ENCODE peak calls at places on chromosomes 2 and 18, in five cellular contexts. One of them, this sample, is unnamed.

GRCh38 chr18:22667616-22668422 is 250.1 kb upstream of the CTAGE1 start:
- DNase-seq in Kasumi-1: no peak
- DNase-seq in NT2/D1: no peak
- DNase-seq in tibial nerve: no peak
- DNase-seq in testis: no peak
- DNase-seq in this sample: peak; percentile 7

GRCh38 chr2:147006724-147007123 is 838.1 kb upstream of the ACVR2A start:
- DNase-seq in tibial nerve: no peak
- DNase-seq in Kasumi-1: no peak
- DNase-seq in testis: no peak
- DNase-seq in NT2/D1: no peak
- DNase-seq in this sample: no peak

GRCh38 chr2:88764850-88765153 is 73.3 kb downstream of the RPIA start:
- DNase-seq in testis: no peak
- DNase-seq in Kasumi-1: no peak
- DNase-seq in NT2/D1: no peak
- DNase-seq in tibial nerve: no peak
- DNase-seq in this sample: no peak

GRCh38 chr18:53567935-53568574 is 656.4 kb downstream of the MBD2 start:
- DNase-seq in testis: peak; percentile 43
- DNase-seq in NT2/D1: peak; percentile 32
- DNase-seq in tibial nerve: no peak
- DNase-seq in Kasumi-1: peak; percentile 60
- DNase-seq in this sample: peak; percentile 51

GRCh38 chr2:52821631-52822030 is 946.0 kb upstream of the CHAC2 start:
- DNase-seq in tibial nerve: no peak
- DNase-seq in NT2/D1: no peak
- DNase-seq in Kasumi-1: peak; percentile 24
- DNase-seq in testis: no peak
- DNase-seq in this sample: no peak

GRCh38 chr2:229996320-229996719 is 72.4 kb downstream of the SLC16A14 start:
- DNase-seq in tibial nerve: no peak
- DNase-seq in testis: no peak
- DNase-seq in NT2/D1: no peak
- DNase-seq in Kasumi-1: no peak
- DNase-seq in this sample: no peak

GRCh38 chr2:204696124-204696523 is 150.8 kb downstream of the PARD3B start:
- DNase-seq in NT2/D1: no peak
- DNase-seq in testis: no peak
- DNase-seq in Kasumi-1: no peak
- DNase-seq in tibial nerve: no peak
- DNase-seq in this sample: no peak

GRCh38 chr2:171248205-171248662 is 87.5 kb upstream of the TLK1 start:
- DNase-seq in testis: no peak
- DNase-seq in Kasumi-1: peak; percentile 92
- DNase-seq in tibial nerve: no peak
- DNase-seq in NT2/D1: no peak
- DNase-seq in this sample: peak; percentile 88

GRCh38 chr2:49834433-49834832 is 680.1 kb upstream of the FSHR start:
- DNase-seq in NT2/D1: no peak
- DNase-seq in testis: no peak
- DNase-seq in tibial nerve: no peak
- DNase-seq in Kasumi-1: no peak
- DNase-seq in this sample: no peak

GRCh38 chr2:155895016-155895415 is 437.5 kb downstream of the NR4A2 start:
- DNase-seq in Kasumi-1: no peak
- DNase-seq in tibial nerve: no peak
- DNase-seq in NT2/D1: no peak
- DNase-seq in testis: no peak
- DNase-seq in this sample: no peak

GRCh38 chr18:63342206-63342605 is 22.6 kb upstream of the BCL2 start:
- DNase-seq in testis: peak; percentile 61
- DNase-seq in Kasumi-1: peak; percentile 78
- DNase-seq in NT2/D1: no peak
- DNase-seq in tibial nerve: no peak
- DNase-seq in this sample: peak; percentile 23